ENCODE peak calls at places on chromosomes 2 and 18, in eight cellular contexts. Z, R, A, G, U, H, Y and F are unnamed samples.
A peak's percentile ranks its signal among the peaks of the same experiment; 100 is the strongest.

GRCh38 chr2:216555274-216555673 is 56.6 kb downstream of the RPL37A start:
- DNase-seq in Z (no peak), R (peak; percentile 54), A (no peak), G (no peak), U (peak; percentile 94), H (peak; percentile 34), Y (no peak), F (no peak)

GRCh38 chr2:102436284-102436683 is 13.3 kb downstream of the IL18RAP start:
- DNase-seq in Z (no peak), R (no peak), A (peak; percentile 27), G (peak; percentile 28), U (no peak), H (no peak), Y (peak; percentile 34), F (no peak)

GRCh38 chr2:170882758-170883157 is 46.3 kb upstream of the GORASP2 start:
- DNase-seq in Z (no peak), R (no peak), A (no peak), G (no peak), U (no peak), H (no peak), Y (no peak), F (no peak)

GRCh38 chr2:26018184-26018716 is 15.6 kb upstream of the RAB10 start:
- DNase-seq in Z (no peak), R (peak; percentile 84), A (no peak), G (peak; percentile 49), U (peak; percentile 75), H (peak; percentile 83), Y (peak; percentile 43), F (no peak)

GRCh38 chr18:61892683-61893303 is at the start of gene RNF152:
- DNase-seq in Z (peak; percentile 16), R (peak; percentile 33), A (peak; percentile 41), G (peak; percentile 40), U (no peak), H (peak; percentile 32), Y (no peak), F (no peak)

GRCh38 chr2:199818001-199818400 is 33.0 kb downstream of the FTCDNL1 start:
- DNase-seq in Z (no peak), R (no peak), A (no peak), G (no peak), U (no peak), H (no peak), Y (no peak), F (no peak)

GRCh38 chr2:24304621-24305020 is 55.7 kb downstream of the ITSN2 start:
- DNase-seq in Z (no peak), R (no peak), A (no peak), G (no peak), U (no peak), H (no peak), Y (no peak), F (no peak)

GRCh38 chr18:36905560-36905959 is 76.6 kb downstream of the KIAA1328 start:
- DNase-seq in Z (no peak), R (no peak), A (no peak), G (no peak), U (no peak), H (no peak), Y (no peak), F (no peak)

GRCh38 chr2:135037831-135038230 is 9.4 kb downstream of the MAP3K19 start:
- DNase-seq in Z (no peak), R (no peak), A (no peak), G (no peak), U (no peak), H (no peak), Y (no peak), F (no peak)

GRCh38 chr2:27798948-27799645 is 27.6 kb downstream of the MRPL33 start:
- DNase-seq in Z (no peak), R (peak; percentile 49), A (no peak), G (no peak), U (peak; percentile 89), H (peak; percentile 18), Y (peak; percentile 100), F (no peak)

GRCh38 chr18:49473721-49474120 is 13.3 kb upstream of the DYM start:
- DNase-seq in Z (no peak), R (no peak), A (no peak), G (no peak), U (no peak), H (no peak), Y (no peak), F (no peak)

GRCh38 chr2:146301287-146301686 is 1543.5 kb upstream of the ACVR2A start:
- DNase-seq in Z (no peak), R (no peak), A (no peak), G (no peak), U (no peak), H (no peak), Y (no peak), F (no peak)

GRCh38 chr18:33116376-33116775 is 324.1 kb downstream of the CCDC178 start:
- DNase-seq in Z (no peak), R (no peak), A (no peak), G (no peak), U (no peak), H (peak; percentile 82), Y (peak; percentile 4), F (no peak)

GRCh38 chr2:128289439-128289838 is 29.2 kb downstream of the HS6ST1 start:
- DNase-seq in Z (no peak), R (no peak), A (peak; percentile 33), G (no peak), U (no peak), H (no peak), Y (no peak), F (no peak)

GRCh38 chr2:223083402-223084070 is 31.5 kb downstream of the KCNE4 start:
- DNase-seq in Z (no peak), R (no peak), A (no peak), G (no peak), U (no peak), H (no peak), Y (no peak), F (no peak)

GRCh38 chr2:237227190-237227988 is 141.7 kb downstream of the COPS8 start:
- DNase-seq in Z (no peak), R (no peak), A (no peak), G (peak; percentile 54), U (no peak), H (no peak), Y (peak; percentile 92), F (no peak)

GRCh38 chr2:11778923-11779757 is 32.7 kb downstream of the LPIN1 start:
- DNase-seq in Z (peak; percentile 83), R (peak; percentile 49), A (peak; percentile 87), G (peak; percentile 91), U (peak; percentile 56), H (peak; percentile 84), Y (peak; percentile 20), F (peak; percentile 81)

GRCh38 chr2:201261471-201261870 is 1.1 kb downstream of the CASP8 start:
- DNase-seq in Z (peak; percentile 64), R (no peak), A (no peak), G (peak; percentile 76), U (no peak), H (peak; percentile 57), Y (no peak), F (peak; percentile 31)

GRCh38 chr18:24368749-24369148 is 28.9 kb downstream of the OSBPL1A start:
- DNase-seq in Z (no peak), R (no peak), A (no peak), G (peak; percentile 40), U (no peak), H (no peak), Y (no peak), F (no peak)

GRCh38 chr2:23269747-23270146 is 115.2 kb upstream of the KLHL29 start:
- DNase-seq in Z (no peak), R (no peak), A (no peak), G (no peak), U (no peak), H (no peak), Y (no peak), F (no peak)

GRCh38 chr2:53569957-53570727 is 197.5 kb upstream of the CHAC2 start:
- DNase-seq in Z (no peak), R (no peak), A (no peak), G (no peak), U (no peak), H (no peak), Y (no peak), F (no peak)
- TF ChIP-seq CTCF in Z (no peak), R (no peak), A (no peak), G (no peak), U (no peak), H (no peak), Y (no peak), F (no peak)

DNA sequence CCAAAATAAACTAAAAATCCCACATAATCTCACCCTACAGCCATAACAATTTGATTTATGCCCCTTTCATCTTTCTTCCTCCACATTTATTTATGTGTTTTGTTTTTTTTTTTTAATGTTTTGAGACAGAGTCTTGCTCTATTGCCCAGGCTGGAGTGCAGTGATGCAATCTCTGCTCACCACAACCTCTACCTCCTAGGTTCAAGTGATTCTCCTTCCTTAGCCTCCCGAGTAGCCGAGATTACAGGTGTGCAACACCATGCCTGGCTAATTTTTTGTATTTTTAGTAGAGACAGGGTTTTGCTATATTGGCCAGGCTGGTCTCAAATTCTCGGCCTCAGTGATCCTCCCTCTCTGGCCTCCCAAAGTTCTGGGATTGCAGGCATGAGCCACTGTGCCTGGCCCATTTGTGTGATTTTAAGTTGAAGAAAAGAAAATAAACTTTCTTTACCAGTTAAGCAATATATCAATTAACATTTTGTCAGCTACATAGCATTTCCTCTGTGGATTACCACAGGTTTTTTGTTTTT is 35.9 kb upstream of the LPIN2 start:
- DNase-seq in Z (no peak), R (no peak), A (no peak), G (no peak), U (no peak), H (no peak), Y (no peak), F (no peak)
- TF ChIP-seq CTCF in Z (no peak), R (no peak), A (no peak), G (no peak), U (no peak), H (no peak), Y (no peak), F (no peak)

DNA sequence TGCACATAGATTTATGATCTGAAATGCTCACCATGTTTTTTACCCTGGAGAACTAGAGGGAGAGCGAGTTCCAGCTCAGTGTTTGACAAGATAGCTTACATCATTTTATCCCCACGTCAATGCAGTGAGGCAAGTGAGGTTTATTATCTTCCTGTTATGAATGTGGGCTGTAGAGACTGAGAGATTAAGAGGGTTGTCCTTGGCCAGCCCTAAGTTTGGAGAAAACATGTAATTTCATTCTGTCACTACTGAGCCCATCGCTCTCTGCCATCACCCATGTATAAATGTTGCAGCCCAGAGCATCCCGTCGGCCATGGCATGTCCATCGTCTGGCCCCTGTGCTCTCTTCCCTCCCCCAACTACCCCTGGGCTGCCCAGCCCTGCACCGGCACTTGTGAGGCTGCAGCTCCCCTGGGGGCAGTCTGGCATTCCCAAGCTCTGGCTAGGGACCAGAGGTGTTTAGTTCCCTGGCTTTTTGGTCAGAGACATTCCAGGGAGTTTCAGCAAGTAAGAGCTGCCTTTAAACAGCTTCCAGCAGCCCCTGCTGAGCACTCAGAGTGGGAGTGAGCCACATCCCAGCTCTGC is 136.7 kb downstream of the ANTXR1 start:
- DNase-seq in Z (no peak), R (no peak), A (no peak), G (no peak), U (peak; percentile 64), H (peak; percentile 27), Y (peak; percentile 69), F (no peak)
- TF ChIP-seq CTCF in Z (no peak), R (no peak), A (no peak), G (no peak), U (no peak), H (no peak), Y (no peak), F (no peak)

DNA sequence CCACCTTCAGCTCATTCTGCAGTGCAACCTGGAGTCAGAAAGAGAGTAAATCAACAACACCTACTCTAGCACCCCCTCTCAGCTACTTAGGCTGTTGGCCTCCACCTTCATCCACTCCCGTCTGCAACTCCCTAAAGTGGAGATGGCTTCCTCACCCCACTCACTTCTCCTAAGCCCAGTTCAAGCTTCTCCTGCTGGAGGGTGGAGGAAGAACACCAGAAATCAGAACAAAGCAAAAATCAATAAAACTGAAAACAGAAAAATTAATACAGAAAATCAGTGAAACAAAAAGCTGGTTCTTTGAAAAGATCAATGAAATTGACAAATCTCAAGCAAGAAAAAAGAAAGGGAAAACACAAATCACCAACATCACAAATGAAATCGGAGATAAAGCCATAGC is 191.7 kb downstream of the ANAPC1 start:
- DNase-seq in Z (no peak), R (no peak), A (no peak), G (no peak), U (no peak), H (no peak), Y (no peak), F (no peak)
- TF ChIP-seq CTCF in Z (no peak), R (no peak), A (peak; percentile 36), G (no peak), U (no peak), H (no peak), Y (peak; percentile 19), F (peak; percentile 46)